ENCODE peak calls at places on chromosomes 12 and 14, in four cellular contexts. H is stimulated activated naive CD8-positive, alpha-beta T cell treated with anti-CD3 and anti-CD28 coated beads, Interleukin-15, amount 100 ng/mL, for 72 hours; M is A549; G is activated CD4-positive, CD25-positive, alpha-beta regulatory T cell treated with anti-CD3 and anti-CD28 coated beads, Interleukin-2, amount 50 U/mL, for 24 hours. Q is an unnamed sample.

GRCh38 chr12:58540480-58541299 is 379.6 kb downstream of the LRIG3 start:
- ATAC-seq in H (peak), G (no peak), M (peak), Q (no peak)

GRCh38 chr12:62711626-62712305 is 223.2 kb downstream of the PPM1H start:
- ATAC-seq in M (no peak), G (no peak), H (no peak), Q (no peak)

GRCh38 chr14:52840916-52841315 is 49.5 kb upstream of the GNPNAT1 start:
- ATAC-seq in H (no peak), G (no peak), M (peak), Q (peak)

GRCh38 chr12:115338566-115339294 is 654.8 kb upstream of the TBX3 start:
- ATAC-seq in H (no peak), M (no peak), G (no peak), Q (no peak)

GRCh38 chr14:64720190-64720589 is 16.0 kb downstream of the PLEKHG3 start:
- ATAC-seq in M (peak), H (no peak), G (no peak), Q (no peak)

GRCh38 chr14:54672688-54673087 is 105.8 kb downstream of the SAMD4A start:
- ATAC-seq in G (no peak), H (no peak), M (no peak), Q (no peak)

GRCh38 chr12:28802706-28803438 is 346.2 kb upstream of the FAR2 start:
- ATAC-seq in H (no peak), M (no peak), G (no peak), Q (no peak)

GRCh38 chr12:122862110-122862634 is 26.9 kb downstream of the HIP1R start:
- ATAC-seq in M (no peak), G (no peak), H (no peak), Q (no peak)

GRCh38 chr12:3735432-3735831 is 17.5 kb downstream of the CRACR2A start:
- ATAC-seq in M (no peak), G (no peak), H (no peak), Q (no peak)

GRCh38 chr12:5051913-5052312 is 8.2 kb downstream of the KCNA5 start:
- ATAC-seq in G (no peak), M (no peak), H (no peak), Q (peak)

GRCh38 chr12:79835377-79835843 is 99.5 kb downstream of the PPP1R12A start:
- ATAC-seq in H (no peak), M (no peak), G (no peak), Q (no peak)

GRCh38 chr12:39010406-39010805 is 105.0 kb upstream of the CPNE8 start:
- ATAC-seq in M (no peak), H (no peak), G (no peak), Q (no peak)

GRCh38 chr14:65226824-65227604 is 124.7 kb upstream of the MAX start:
- ATAC-seq in H (no peak), M (peak), G (no peak), Q (no peak)

GRCh38 chr14:91388551-91388975 is 29.1 kb downstream of the CCDC88C start:
- ATAC-seq in H (peak), G (peak), M (no peak), Q (peak)

GRCh38 chr14:52020866-52021717 is 31.7 kb downstream of the RTRAF start:
- ATAC-seq in M (no peak), H (peak), G (no peak), Q (peak)

GRCh38 chr14:103861413-103862392 is 14.3 kb upstream of the PPP1R13B start:
- ATAC-seq in H (no peak), M (no peak), G (no peak), Q (no peak)

GRCh38 chr14:71776463-71777359 is 155.5 kb upstream of the RGS6 start:
- ATAC-seq in H (peak), M (no peak), G (no peak), Q (no peak)

GRCh38 chr12:39072658-39073057 is 167.3 kb upstream of the CPNE8 start:
- ATAC-seq in H (no peak), M (no peak), G (no peak), Q (no peak)

GRCh38 chr14:74586681-74587362 is 25.2 kb downstream of the LTBP2 start:
- ATAC-seq in G (no peak), M (no peak), H (no peak), Q (no peak)

GRCh38 chr12:132321321-132322118 is 7.9 kb downstream of the GALNT9 start:
- ATAC-seq in H (no peak), G (no peak), M (no peak), Q (no peak)

GRCh38 chr12:131604146-131604844 is 106.6 kb upstream of the SFSWAP start:
- ATAC-seq in H (peak), M (no peak), G (no peak), Q (no peak)

GRCh38 chr14:23306412-23307145 is at the start of gene BCL2L2:
- ATAC-seq in M (peak), H (no peak), G (no peak), Q (peak)

GRCh38 chr12:2844786-2845185 is 10.0 kb upstream of the NRIP2 start:
- ATAC-seq in H (no peak), G (no peak), M (no peak), Q (no peak)

GRCh38 chr12:130714591-130715149 is 1.4 kb downstream of the RIMBP2 start:
- ATAC-seq in G (no peak), H (peak), M (no peak), Q (peak)

Q was measured in stimulated activated memory B cell treated with anti-CD40 and anti-IgM and Interleukin-4, amounts not matched to agents 10 μg/mL and 1 μg/mL and 100 μg/mL, for 72 hours.